ENCODE peak calls at places on chromosomes 16 and 17, in eight cellular contexts. Y, X, Z, W, J, H, E and S are unnamed samples.

GRCh38 chr17:73237714-73238113 is 24.0 kb downstream of the CPSF4L start:
- DNase-seq in Y (no peak), X (no peak), Z (no peak), W (no peak), J (no peak), H (no peak), E (no peak), S (no peak)

GRCh38 chr16:53105565-53105964 is 50.8 kb downstream of the CHD9 start:
- DNase-seq in Y (no peak), X (no peak), Z (no peak), W (no peak), J (no peak), H (no peak), E (no peak), S (no peak)

GRCh38 chr17:59838196-59838911 is 54.4 kb downstream of the TUBD1 start:
- DNase-seq in Y (peak), X (peak), Z (no peak), W (no peak), J (no peak), H (peak), E (peak), S (peak)

GRCh38 chr16:56382459-56382858 is 42.9 kb downstream of the AMFR start:
- DNase-seq in Y (no peak), X (no peak), Z (no peak), W (no peak), J (no peak), H (no peak), E (no peak), S (no peak)

GRCh38 chr16:72282338-72282737 is 110.4 kb upstream of the PMFBP1 start:
- DNase-seq in Y (no peak), X (no peak), Z (no peak), W (no peak), J (no peak), H (no peak), E (no peak), S (peak)

GRCh38 chr17:36937001-36937960 is at the start of gene LHX1:
- DNase-seq in Y (no peak), X (no peak), Z (no peak), W (no peak), J (no peak), H (no peak), E (no peak), S (peak)

GRCh38 chr16:54934536-54935410 is 4.1 kb downstream of the IRX5 start:
- DNase-seq in Y (no peak), X (peak), Z (no peak), W (no peak), J (no peak), H (peak), E (no peak), S (peak)

GRCh38 chr16:12024429-12024828 is 47.9 kb downstream of the SNX29 start:
- DNase-seq in Y (no peak), X (no peak), Z (no peak), W (no peak), J (no peak), H (no peak), E (no peak), S (peak)

GRCh38 chr16:2968368-2968737 is 795 bp upstream of the PAQR4 start:
- DNase-seq in Y (no peak), X (no peak), Z (no peak), W (no peak), J (no peak), H (no peak), E (no peak), S (no peak)

GRCh38 chr16:3157229-3158013 is 22.6 kb downstream of the ZNF213 start:
- DNase-seq in Y (peak), X (peak), Z (peak), W (peak), J (peak), H (peak), E (peak), S (peak)

GRCh38 chr17:50118828-50119218 is 11.1 kb downstream of the SAMD14 start:
- DNase-seq in Y (no peak), X (no peak), Z (no peak), W (no peak), J (no peak), H (no peak), E (no peak), S (no peak)

GRCh38 chr17:79362996-79363305 is 247.9 kb downstream of the RBFOX3 start:
- DNase-seq in Y (no peak), X (no peak), Z (no peak), W (no peak), J (no peak), H (no peak), E (no peak), S (no peak)

GRCh38 chr17:18859256-18859655 is 1.3 kb downstream of the PRPSAP2 start:
- DNase-seq in Y (peak), X (no peak), Z (no peak), W (no peak), J (no peak), H (peak), E (no peak), S (peak)

GRCh38 chr16:52709286-52709685 is 162.3 kb upstream of the TOX3 start:
- DNase-seq in Y (no peak), X (peak), Z (no peak), W (no peak), J (no peak), H (no peak), E (no peak), S (no peak)

GRCh38 chr17:30696234-30696633 is 128.3 kb downstream of the CRLF3 start:
- DNase-seq in Y (no peak), X (no peak), Z (no peak), W (no peak), J (no peak), H (no peak), E (no peak), S (no peak)

GRCh38 chr16:87964049-87964448 is 12.8 kb downstream of the BANP start:
- DNase-seq in Y (no peak), X (no peak), Z (no peak), W (no peak), J (no peak), H (no peak), E (no peak), S (peak)

GRCh38 chr17:65058615-65059014 is 2.1 kb upstream of the GNA13 start:
- DNase-seq in Y (no peak), X (no peak), Z (no peak), W (no peak), J (no peak), H (no peak), E (no peak), S (no peak)